ENCODE peak calls at places on chromosomes 2 and 18, in seven cellular contexts. M, S, R, J, K, G and A are unnamed samples.

GRCh38 chr2:41475959-41476358 is 571.9 kb upstream of the PKDCC start:
- DNase-seq in M (no peak), S (no peak), R (no peak), J (no peak), K (no peak), G (no peak), A (no peak)

GRCh38 chr2:200747668-200748618 is 63.8 kb upstream of the BZW1 start:
- DNase-seq in M (no peak), S (no peak), R (no peak), J (peak), K (no peak), G (no peak), A (no peak)

GRCh38 chr18:79692886-79693285 is 13.3 kb downstream of the CTDP1 start:
- DNase-seq in M (no peak), S (no peak), R (no peak), J (no peak), K (no peak), G (peak), A (no peak)

GRCh38 chr2:48482774-48483173 is 47.2 kb upstream of the STON1 start:
- DNase-seq in M (no peak), S (no peak), R (no peak), J (peak), K (no peak), G (no peak), A (no peak)

GRCh38 chr2:82007051-82007664 is 1702.6 kb upstream of the LRRTM1 start:
- DNase-seq in M (no peak), S (no peak), R (no peak), J (no peak), K (no peak), G (no peak), A (no peak)

GRCh38 chr18:54100920-54101319 is 123.5 kb downstream of the MBD2 start:
- DNase-seq in M (no peak), S (no peak), R (no peak), J (no peak), K (no peak), G (no peak), A (no peak)

GRCh38 chr2:175366814-175367213 is 185.3 kb upstream of the ATP5MC3 start:
- DNase-seq in M (no peak), S (peak), R (peak), J (peak), K (no peak), G (no peak), A (no peak)

GRCh38 chr2:45452866-45453265 is 158.2 kb downstream of the SRBD1 start:
- DNase-seq in M (peak), S (no peak), R (no peak), J (peak), K (no peak), G (peak), A (no peak)

GRCh38 chr2:74010087-74010541 is 25.4 kb downstream of the TET3 start:
- DNase-seq in M (no peak), S (no peak), R (no peak), J (no peak), K (no peak), G (no peak), A (peak)

GRCh38 chr2:223058952-223059716 is 7.1 kb downstream of the KCNE4 start:
- DNase-seq in M (no peak), S (no peak), R (no peak), J (peak), K (no peak), G (no peak), A (no peak)

GRCh38 chr2:14344355-14344754 is 288.2 kb upstream of the LRATD1 start:
- DNase-seq in M (no peak), S (no peak), R (no peak), J (no peak), K (no peak), G (no peak), A (no peak)

GRCh38 chr2:218964041-218964771 is 4.7 kb downstream of the CDK5R2 start:
- DNase-seq in M (no peak), S (no peak), R (peak), J (peak), K (no peak), G (peak), A (no peak)

GRCh38 chr2:575030-575727 is 102.0 kb downstream of the TMEM18 start:
- DNase-seq in M (no peak), S (no peak), R (peak), J (no peak), K (no peak), G (no peak), A (no peak)

GRCh38 chr18:62880034-62880433 is 164.7 kb downstream of the PHLPP1 start:
- DNase-seq in M (no peak), S (no peak), R (no peak), J (no peak), K (no peak), G (no peak), A (no peak)

GRCh38 chr18:30415903-30416302 is 626.6 kb downstream of the DSC3 start:
- DNase-seq in M (no peak), S (no peak), R (no peak), J (no peak), K (no peak), G (no peak), A (no peak)

GRCh38 chr2:11160731-11161455 is 5.6 kb downstream of the SLC66A3 start:
- DNase-seq in M (no peak), S (no peak), R (no peak), J (no peak), K (no peak), G (no peak), A (peak)

GRCh38 chr2:229610871-229611270 is 103.5 kb downstream of the DNER start:
- DNase-seq in M (no peak), S (no peak), R (no peak), J (peak), K (no peak), G (no peak), A (no peak)

GRCh38 chr2:236309669-236310029 is 45.4 kb upstream of the ASB18 start:
- DNase-seq in M (no peak), S (peak), R (peak), J (no peak), K (no peak), G (no peak), A (no peak)

GRCh38 chr18:30004977-30005376 is 1037.6 kb downstream of the DSC3 start:
- DNase-seq in M (no peak), S (no peak), R (no peak), J (no peak), K (no peak), G (no peak), A (no peak)

GRCh38 chr2:216879727-216880508 is 20.1 kb upstream of the TNP1 start:
- DNase-seq in M (no peak), S (no peak), R (no peak), J (no peak), K (no peak), G (no peak), A (no peak)

GRCh38 chr2:73911548-73912208 is 15.0 kb upstream of the DGUOK start:
- DNase-seq in M (no peak), S (no peak), R (no peak), J (no peak), K (no peak), G (no peak), A (no peak)

GRCh38 chr2:225920621-225921020 is 521.1 kb downstream of the NYAP2 start:
- DNase-seq in M (no peak), S (no peak), R (no peak), J (peak), K (no peak), G (no peak), A (no peak)

GRCh38 chr2:88227446-88227845 is 57.3 kb downstream of the THNSL2 start:
- DNase-seq in M (no peak), S (peak), R (peak), J (peak), K (no peak), G (no peak), A (no peak)

GRCh38 chr2:114108819-114109416 is 219.0 kb downstream of the ACTR3 start:
- DNase-seq in M (no peak), S (peak), R (peak), J (no peak), K (no peak), G (no peak), A (no peak)

GRCh38 chr2:137968477-137969417 is 4.5 kb downstream of the HNMT start:
- DNase-seq in M (no peak), S (no peak), R (no peak), J (no peak), K (no peak), G (no peak), A (no peak)

GRCh38 chr2:176177580-176178270 is 10.7 kb upstream of the HOXD1 start:
- DNase-seq in M (no peak), S (no peak), R (peak), J (no peak), K (no peak), G (no peak), A (no peak)

GRCh38 chr18:2588666-2589344 is 17.4 kb downstream of the NDC80 start:
- DNase-seq in M (no peak), S (no peak), R (no peak), J (no peak), K (no peak), G (no peak), A (no peak)

GRCh38 chr18:29874519-29875098 is 1167.9 kb downstream of the DSC3 start:
- DNase-seq in M (no peak), S (peak), R (peak), J (peak), K (no peak), G (no peak), A (no peak)

GRCh38 chr2:84678214-84678613 is 161.9 kb downstream of the DNAH6 start:
- DNase-seq in M (no peak), S (no peak), R (no peak), J (no peak), K (no peak), G (no peak), A (no peak)

GRCh38 chr2:85736456-85737355 is 17.1 kb upstream of the ATOH8 start:
- DNase-seq in M (no peak), S (no peak), R (no peak), J (no peak), K (peak), G (no peak), A (no peak)

GRCh38 chr18:62894681-62895390 is 179.5 kb downstream of the PHLPP1 start:
- DNase-seq in M (no peak), S (no peak), R (no peak), J (no peak), K (no peak), G (no peak), A (no peak)

GRCh38 chr2:96894151-96894531 is 24.3 kb upstream of the SEMA4C start:
- DNase-seq in M (no peak), S (no peak), R (no peak), J (no peak), K (no peak), G (no peak), A (no peak)

GRCh38 chr2:47277987-47278386 is 122.9 kb upstream of the STPG4 start:
- DNase-seq in M (no peak), S (no peak), R (no peak), J (no peak), K (no peak), G (no peak), A (no peak)

GRCh38 chr2:181438298-181438697 is 18.9 kb upstream of the ITGA4 start:
- DNase-seq in M (no peak), S (no peak), R (peak), J (no peak), K (no peak), G (no peak), A (no peak)

GRCh38 chr2:77977486-77978063 is 455.4 kb upstream of the LRRTM4 start:
- DNase-seq in M (no peak), S (no peak), R (no peak), J (no peak), K (no peak), G (no peak), A (no peak)

GRCh38 chr2:81481994-81482368 is 1177.4 kb upstream of the LRRTM1 start:
- DNase-seq in M (no peak), S (no peak), R (no peak), J (no peak), K (no peak), G (no peak), A (no peak)

DNA sequence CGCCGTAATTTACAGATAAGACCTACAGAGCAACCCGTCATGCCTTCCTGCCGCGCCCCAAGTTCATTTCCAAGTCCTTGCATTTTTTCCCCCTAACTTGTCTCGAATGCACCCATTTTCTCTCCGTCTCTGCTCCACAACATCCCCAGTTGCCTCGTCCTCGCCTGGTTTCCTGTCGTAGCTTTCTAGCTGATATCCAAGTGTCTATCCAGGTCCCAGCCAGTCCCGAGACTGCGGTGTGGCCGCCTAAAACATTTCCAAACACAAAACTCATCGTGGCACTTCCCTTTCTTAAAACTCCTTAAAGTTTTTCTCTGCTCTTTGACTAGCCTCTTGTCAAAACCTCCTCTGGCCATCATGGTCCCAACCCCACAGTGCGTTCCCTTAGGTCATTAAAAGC is 1.2 kb upstream of the BARD1 start:
- DNase-seq in M (peak), S (no peak), R (peak), J (no peak), K (no peak), G (no peak), A (no peak)
- TF ChIP-seq CTCF in M (no peak), S (no peak), R (no peak), J (no peak), K (no peak), G (no peak), A (no peak)

GRCh38 chr18:42030586-42031182 is 75.7 kb downstream of the PIK3C3 start:
- DNase-seq in M (no peak), S (peak), R (peak), J (peak), K (no peak), G (no peak), A (no peak)
- TF ChIP-seq CTCF in M (peak), S (peak), R (peak), J (peak), K (peak), G (no peak), A (peak)

DNA sequence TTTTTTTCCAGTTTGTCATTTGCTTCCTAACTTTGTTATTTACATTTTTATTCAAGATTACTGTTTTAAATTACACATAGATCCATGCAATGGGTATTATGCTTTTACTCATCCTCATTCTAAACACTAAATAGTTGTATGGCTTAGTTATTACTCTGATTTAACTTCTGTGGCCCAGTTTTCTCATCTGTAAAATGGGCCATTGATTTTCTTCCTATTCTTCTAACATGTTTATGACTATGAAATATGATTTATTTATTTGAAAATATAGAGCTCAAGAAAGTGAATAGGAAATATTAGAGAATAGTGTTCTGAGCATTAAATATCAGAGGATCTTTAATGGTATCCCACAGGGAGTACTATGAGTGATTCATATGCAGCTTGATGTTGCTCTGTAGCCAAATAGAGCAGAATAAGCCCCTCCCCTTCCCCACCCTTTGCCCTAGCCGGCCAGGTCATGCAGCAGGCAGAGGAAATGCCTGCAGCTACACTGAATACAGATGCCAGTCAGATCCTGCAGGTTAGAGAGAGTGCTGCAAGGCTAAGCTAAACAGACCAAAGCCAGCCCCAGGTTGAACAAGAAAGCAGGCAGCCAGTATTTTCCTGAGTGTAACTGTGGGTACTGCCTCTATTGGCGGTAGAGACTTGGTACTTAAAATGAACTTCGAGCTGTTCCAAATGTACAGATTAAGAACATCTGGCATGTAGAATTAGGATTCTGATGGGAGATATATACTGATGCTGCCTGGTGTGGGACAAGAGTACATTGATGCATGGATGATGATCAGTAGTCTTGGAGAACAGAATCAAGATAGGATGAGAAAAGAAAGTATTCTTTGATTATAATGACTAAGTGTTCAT is 11.7 kb upstream of the ACYP2 start:
- DNase-seq in M (no peak), S (peak), R (peak), J (peak), K (no peak), G (peak), A (no peak)
- TF ChIP-seq CTCF in M (peak), S (no peak), R (peak), J (no peak), K (peak), G (no peak), A (no peak)

GRCh38 chr2:221758076-221758475 is 186.0 kb upstream of the EPHA4 start:
- DNase-seq in M (no peak), S (no peak), R (no peak), J (no peak), K (no peak), G (no peak), A (no peak)
- TF ChIP-seq CTCF in M (no peak), S (no peak), R (no peak), J (no peak), K (no peak), G (no peak), A (no peak)

DNA sequence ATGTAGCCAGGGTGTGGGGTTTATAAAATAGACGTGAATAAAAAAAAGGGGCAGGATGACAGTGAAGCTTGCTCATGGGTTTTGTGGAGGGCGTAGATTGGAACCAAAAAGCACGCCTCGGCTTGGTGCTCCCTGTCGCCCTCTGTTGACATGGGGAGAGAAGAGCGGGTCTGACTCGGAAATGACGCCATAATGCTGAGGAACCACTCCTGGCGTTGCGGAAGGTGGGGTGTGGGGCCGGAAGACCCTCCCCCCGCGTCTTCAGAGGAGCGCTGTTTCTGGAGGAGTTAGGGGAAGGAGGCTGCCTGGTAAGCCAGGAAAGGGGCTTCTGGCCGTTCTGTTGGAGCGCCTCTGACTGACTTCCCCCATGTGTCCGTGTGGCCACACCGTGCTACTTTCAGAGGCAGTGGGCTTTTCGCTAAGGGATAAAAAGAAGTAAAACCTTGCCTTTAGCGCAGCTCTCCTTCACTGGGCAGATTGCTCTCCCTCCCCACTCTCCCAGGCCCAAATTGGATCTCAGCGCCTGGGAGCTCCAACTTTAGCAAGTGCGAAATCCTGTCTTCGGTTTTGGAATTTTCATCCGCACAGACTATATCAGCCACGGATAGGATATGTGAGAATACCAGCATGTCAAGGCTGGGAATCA is 42.8 kb downstream of the PLEKHA3 start:
- DNase-seq in M (peak), S (peak), R (peak), J (peak), K (no peak), G (peak), A (peak)
- TF ChIP-seq CTCF in M (peak), S (peak), R (peak), J (peak), K (peak), G (peak), A (peak)

GRCh38 chr18:34084635-34085034 is 140.1 kb downstream of the NOL4 start:
- DNase-seq in M (no peak), S (no peak), R (no peak), J (no peak), K (no peak), G (no peak), A (no peak)

GRCh38 chr18:34085140-34085739 is 139.5 kb downstream of the NOL4 start:
- DNase-seq in M (no peak), S (no peak), R (no peak), J (no peak), K (no peak), G (no peak), A (no peak)

GRCh38 chr18:34086370-34086769 is 138.3 kb downstream of the NOL4 start:
- DNase-seq in M (no peak), S (no peak), R (no peak), J (no peak), K (no peak), G (no peak), A (no peak)

DNA sequence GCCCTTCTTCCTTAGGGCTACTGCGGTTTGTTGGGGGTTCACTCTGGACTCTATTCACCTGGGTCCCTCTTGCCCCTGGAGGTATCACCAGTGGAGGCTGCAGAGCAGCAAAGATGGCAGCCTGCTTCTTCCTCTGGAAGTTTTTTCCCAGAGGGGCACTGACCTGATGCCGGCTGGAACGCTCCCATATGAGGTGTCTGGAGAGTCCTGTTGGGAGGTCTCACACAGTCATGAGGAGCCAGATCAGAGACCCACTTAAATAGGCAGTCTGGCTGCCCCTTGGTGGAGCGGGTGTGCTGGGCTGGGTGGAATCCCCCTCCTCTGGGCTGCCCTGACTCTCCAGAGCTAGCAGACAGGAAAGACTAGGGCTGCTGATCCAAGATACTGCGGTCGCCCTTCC is 140.8 kb downstream of the NOL4 start:
- DNase-seq in M (no peak), S (no peak), R (no peak), J (no peak), K (no peak), G (no peak), A (no peak)
- TF ChIP-seq CTCF in M (no peak), S (no peak), R (no peak), J (no peak), K (no peak), G (no peak), A (no peak)

GRCh38 chr2:193584522-193584938 is 1389.8 kb upstream of the TMEFF2 start:
- DNase-seq in M (no peak), S (no peak), R (peak), J (peak), K (no peak), G (no peak), A (no peak)
- TF ChIP-seq CTCF in M (no peak), S (peak), R (peak), J (peak), K (peak), G (no peak), A (peak)